ENCODE peak calls at places on chromosomes 13 and 19, in five cellular contexts. C is activated B cell treated with CpG ODN at 0.5 μM for 24 hours, P is colonic mucosa, V is astrocyte of the spinal cord, F is WERI-Rb-1. S is an unnamed sample.

GRCh38 chr13:78319101-78319627 is 284.2 kb downstream of the POU4F1 start:
- DNase-seq in C (no peak), P (no peak), V (no peak), F (no peak), S (no peak)

GRCh38 chr13:42526276-42526675 is 47.7 kb upstream of the TNFSF11 start:
- DNase-seq in C (no peak), P (no peak), V (no peak), F (no peak), S (no peak)

GRCh38 chr13:99896712-99897440 is 74.7 kb downstream of the ZIC5 start:
- DNase-seq in C (no peak), P (no peak), V (no peak), F (no peak), S (no peak)

GRCh38 chr13:46134961-46135522 is 30.2 kb upstream of the CPB2 start:
- DNase-seq in C (no peak), P (no peak), V (peak), F (no peak), S (no peak)

GRCh38 chr13:41107104-41107571 is 25.5 kb downstream of the KBTBD6 start:
- DNase-seq in C (no peak), P (no peak), V (no peak), F (no peak), S (no peak)

GRCh38 chr13:50627111-50627510 is 216.4 kb downstream of the DLEU7 start:
- DNase-seq in C (no peak), P (no peak), V (no peak), F (no peak), S (no peak)

GRCh38 chr19:16273005-16273404 is 51.6 kb upstream of the KLF2 start:
- DNase-seq in C (no peak), P (no peak), V (peak), F (no peak), S (no peak)

GRCh38 chr13:21012211-21012610 is 49.2 kb downstream of the LATS2 start:
- DNase-seq in C (no peak), P (no peak), V (no peak), F (no peak), S (no peak)

GRCh38 chr13:78147905-78148304 is 229.3 kb upstream of the EDNRB start:
- DNase-seq in C (no peak), P (no peak), V (peak), F (no peak), S (no peak)

GRCh38 chr19:49168421-49168820 is 10.8 kb downstream of the TRPM4 start:
- DNase-seq in C (no peak), P (no peak), V (no peak), F (no peak), S (no peak)

GRCh38 chr19:49165111-49165750 is 7.6 kb downstream of the TRPM4 start:
- DNase-seq in C (no peak), P (no peak), V (no peak), F (no peak), S (no peak)

GRCh38 chr19:49161987-49162386 is 4.4 kb downstream of the TRPM4 start:
- DNase-seq in C (no peak), P (no peak), V (peak), F (no peak), S (no peak)

GRCh38 chr19:49167857-49168409 is 10.3 kb downstream of the TRPM4 start:
- DNase-seq in C (no peak), P (no peak), V (no peak), F (no peak), S (no peak)

DNA sequence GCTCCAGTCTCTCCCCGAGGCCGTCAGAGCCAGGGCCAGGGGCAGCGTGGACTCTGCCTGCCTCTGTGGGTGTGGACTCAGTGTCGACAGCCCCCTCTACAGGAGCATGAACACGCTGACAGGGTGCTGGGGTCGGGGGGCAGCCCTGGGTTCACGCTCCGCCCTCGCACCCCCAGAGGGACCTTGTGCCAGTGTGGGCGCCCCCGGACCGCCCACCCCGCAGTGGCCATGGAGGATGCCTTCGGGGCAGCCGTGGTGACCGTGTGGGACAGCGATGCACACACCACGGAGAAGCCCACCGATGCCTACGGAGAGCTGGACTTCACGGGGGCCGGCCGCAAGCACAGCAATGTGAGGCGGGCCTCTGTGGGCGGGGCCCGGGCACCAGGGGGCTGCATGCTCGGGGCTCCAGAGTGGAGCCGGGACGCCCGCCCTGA is 8.3 kb downstream of the TRPM4 start:
- DNase-seq in C (no peak), P (no peak), V (no peak), F (no peak), S (no peak)
- TF ChIP-seq CTCF in C (no peak), P (no peak), V (peak), F (no peak), S (no peak)

DNA sequence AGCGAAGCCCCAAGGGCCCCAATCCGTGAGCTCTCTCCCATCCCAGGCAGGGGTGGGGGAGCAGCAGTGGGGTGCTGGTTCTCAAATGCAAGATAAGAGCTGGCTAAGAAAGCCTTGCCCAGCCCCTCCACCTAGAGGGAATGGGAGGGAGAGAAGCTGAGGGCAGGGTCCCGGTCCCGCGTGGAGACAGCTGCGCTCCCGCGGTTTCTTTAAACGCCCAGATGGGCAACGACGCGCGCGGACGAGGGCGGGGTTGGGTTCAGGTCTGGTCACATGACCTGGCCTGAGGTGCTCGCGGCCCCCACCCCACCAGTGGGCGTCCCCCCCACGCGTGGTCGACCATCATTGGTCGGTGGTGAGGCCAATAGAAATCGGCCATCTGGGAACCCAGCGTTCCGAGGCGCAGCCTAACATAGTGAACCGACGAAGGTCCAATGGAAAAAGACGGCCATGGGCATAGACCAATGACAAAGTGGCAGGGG is 314 bp upstream of the CALR start:
- DNase-seq in C (peak), P (peak), V (peak), F (peak), S (peak)
- TF ChIP-seq CTCF in C (no peak), P (no peak), V (no peak), F (no peak), S (no peak)

GRCh38 chr19:28522545-28522922 is 690.4 kb downstream of the UQCRFS1 start:
- DNase-seq in C (no peak), P (no peak), V (no peak), F (no peak), S (no peak)

GRCh38 chr19:28523619-28524018 is 689.3 kb downstream of the UQCRFS1 start:
- DNase-seq in C (no peak), P (no peak), V (no peak), F (no peak), S (no peak)

GRCh38 chr19:28521169-28521568 is 691.8 kb downstream of the UQCRFS1 start:
- DNase-seq in C (no peak), P (no peak), V (no peak), F (no peak), S (no peak)

GRCh38 chr19:28519950-28520861 is 692.7 kb downstream of the UQCRFS1 start:
- DNase-seq in C (no peak), P (no peak), V (no peak), F (no peak), S (no peak)

GRCh38 chr19:28521614-28522544 is 691.1 kb downstream of the UQCRFS1 start:
- DNase-seq in C (no peak), P (no peak), V (no peak), F (no peak), S (no peak)
- TF ChIP-seq CTCF in C (no peak), P (no peak), V (no peak), F (no peak), S (no peak)

GRCh38 chr19:13623686-13624405 is 117.6 kb upstream of the CACNA1A start:
- DNase-seq in C (no peak), P (no peak), V (no peak), F (no peak), S (no peak)

GRCh38 chr19:13615890-13616289 is 109.6 kb upstream of the CACNA1A start:
- DNase-seq in C (no peak), P (no peak), V (peak), F (no peak), S (no peak)

GRCh38 chr19:13619203-13619632 is 112.9 kb upstream of the CACNA1A start:
- DNase-seq in C (no peak), P (no peak), V (no peak), F (no peak), S (no peak)

GRCh38 chr19:13622727-13623126 is 116.4 kb upstream of the CACNA1A start:
- DNase-seq in C (no peak), P (no peak), V (no peak), F (no peak), S (no peak)

DNA sequence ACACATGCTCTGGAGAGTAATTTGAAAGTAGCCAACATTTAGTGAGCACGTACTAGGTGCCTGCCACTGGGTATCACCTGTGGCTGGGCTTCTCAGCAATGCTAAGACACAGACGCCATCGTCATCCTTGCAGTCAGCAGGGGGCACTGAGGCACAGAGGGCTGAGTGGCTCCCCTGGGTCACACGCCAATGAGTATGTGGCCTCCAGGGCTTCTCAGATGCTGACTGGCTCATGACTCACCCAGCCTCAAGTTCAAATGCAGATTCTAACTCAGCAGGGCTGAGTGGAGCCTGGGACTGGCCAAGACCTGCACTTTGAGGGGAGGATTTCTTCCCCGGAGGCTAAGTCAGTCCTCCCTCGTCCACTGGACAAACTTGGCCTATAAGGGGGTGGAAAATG is 115.1 kb upstream of the CACNA1A start:
- DNase-seq in C (no peak), P (no peak), V (peak), F (no peak), S (no peak)
- TF ChIP-seq CTCF in C (no peak), P (no peak), V (peak), F (no peak), S (no peak)

DNA sequence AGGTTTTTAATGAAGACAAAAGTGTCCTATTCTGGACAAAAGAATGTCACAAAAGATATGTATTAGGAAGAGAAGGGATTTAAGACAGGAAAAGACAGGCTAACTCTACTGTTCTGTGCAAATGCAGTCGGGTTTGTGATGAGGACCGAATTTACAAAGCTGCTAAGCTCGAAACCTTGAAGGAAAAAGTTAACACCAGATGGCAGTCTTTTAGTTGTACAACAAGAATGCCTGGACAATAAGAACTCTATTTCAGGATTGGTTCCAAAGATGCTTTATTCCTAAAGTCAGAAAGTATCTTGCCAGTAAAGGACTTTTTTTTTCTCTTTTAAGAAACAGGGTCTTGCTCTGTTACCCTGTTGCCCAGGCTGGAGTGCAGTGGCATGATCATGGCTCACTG is 51.1 kb downstream of the HS6ST3 start:
- DNase-seq in C (no peak), P (no peak), V (peak), F (no peak), S (no peak)
- TF ChIP-seq CTCF in C (no peak), P (no peak), V (peak), F (peak), S (no peak)

DNA sequence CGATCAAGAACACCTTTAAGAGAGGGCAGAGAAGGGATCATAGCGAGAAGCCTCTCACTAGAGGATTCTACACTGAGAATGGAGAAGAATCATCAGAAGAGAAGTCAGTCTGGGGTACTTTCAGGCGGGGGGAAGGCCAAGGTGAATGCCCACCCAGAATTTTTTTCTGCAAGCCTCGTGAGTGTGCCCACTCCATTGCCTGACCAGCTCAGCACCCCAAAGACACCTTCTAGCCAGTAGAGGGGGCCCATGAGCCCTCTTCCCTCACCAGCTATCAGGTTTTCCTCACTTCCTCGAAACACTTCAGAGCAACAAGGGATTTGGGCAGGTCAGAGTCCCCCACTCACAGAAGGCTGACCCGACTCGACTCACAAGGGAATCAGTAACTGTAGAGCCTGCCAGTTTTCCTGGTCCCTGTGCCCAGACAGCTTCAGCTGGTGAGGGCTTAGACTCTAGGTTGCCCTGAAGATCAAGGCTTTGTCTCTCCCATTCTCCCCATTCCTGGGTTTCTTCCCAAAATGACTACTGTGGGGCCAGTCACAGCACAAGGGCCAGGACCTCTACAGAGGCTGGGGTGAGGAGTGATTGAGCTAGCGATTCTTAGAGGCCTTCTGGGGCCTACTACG is 18.4 kb downstream of the NLRP13 start:
- DNase-seq in C (no peak), P (no peak), V (no peak), F (no peak), S (no peak)
- TF ChIP-seq CTCF in C (no peak), P (no peak), V (no peak), F (peak), S (no peak)

DNA sequence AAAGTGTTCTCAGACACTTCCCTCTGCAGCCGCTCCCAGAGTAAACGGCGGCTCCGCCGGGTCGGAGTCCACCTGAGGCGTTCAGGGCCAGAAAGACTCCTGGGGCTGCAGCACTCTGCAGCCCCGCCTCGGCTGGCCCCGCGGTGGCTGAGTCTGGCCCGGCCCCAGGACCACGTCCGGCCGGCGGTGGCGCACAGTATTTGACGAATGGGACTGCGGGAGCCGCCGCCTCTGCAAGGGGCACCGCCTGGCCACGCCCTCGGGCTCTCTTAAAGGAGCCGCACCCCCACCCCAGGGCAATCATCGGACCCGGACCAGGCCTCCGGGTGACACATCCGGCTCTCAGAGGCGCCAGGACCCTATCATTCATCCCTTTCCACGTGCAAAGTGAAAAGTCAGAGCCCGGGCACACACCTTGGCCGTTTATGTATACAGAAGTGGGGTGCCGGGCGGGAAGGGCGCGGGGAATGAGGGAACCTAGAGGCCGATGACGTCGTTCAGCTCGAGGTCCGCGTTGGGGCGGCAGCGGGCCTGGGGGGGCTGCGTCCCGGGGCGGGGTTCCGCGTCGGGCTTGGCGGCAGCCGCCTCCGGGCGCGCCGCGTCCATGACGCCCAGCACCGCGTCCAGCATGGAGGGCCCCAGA is 1.2 kb upstream of the LENG9 start:
- DNase-seq in C (peak), P (peak), V (peak), F (peak), S (peak)
- TF ChIP-seq CTCF in C (no peak), P (no peak), V (no peak), F (no peak), S (no peak)

GRCh38 chr19:14090509-14091085 is at the start of gene SAMD1:
- DNase-seq in C (peak), P (peak), V (peak), F (peak), S (peak)

GRCh38 chr19:14089412-14089661 is 1.2 kb downstream of the SAMD1 start:
- DNase-seq in C (no peak), P (no peak), V (no peak), F (peak), S (no peak)

GRCh38 chr19:14089662-14090508 is 666 bp downstream of the SAMD1 start:
- DNase-seq in C (peak), P (no peak), V (peak), F (peak), S (no peak)

GRCh38 chr19:14091885-14092462 is 1.4 kb upstream of the SAMD1 start:
- DNase-seq in C (no peak), P (no peak), V (no peak), F (peak), S (no peak)

GRCh38 chr19:14091086-14091884 is 734 bp upstream of the SAMD1 start:
- DNase-seq in C (peak), P (peak), V (peak), F (peak), S (no peak)
- TF ChIP-seq CTCF in C (no peak), P (no peak), V (peak), F (peak), S (no peak)